ENCODE peak calls at places on chromosomes 11 and 22, in ten cellular contexts. G is body of pancreas; T is mesenchymal stem cell; D is psoas muscle; R is CD8-positive, alpha-beta memory T cell; K is A673; E is colonic mucosa; V is AG04450; Z is tibial artery; I is MM.1S. O is an unnamed sample.

GRCh38 chr22:43789452-43789851 is 22.7 kb downstream of the EFCAB6 start:
- DNase-seq in G (peak; percentile 23), T (peak; percentile 72), D (no peak), R (no peak), K (peak; percentile 19), E (no peak), V (peak; percentile 46), Z (no peak), I (no peak), O (no peak)

GRCh38 chr11:62273789-62274275 is 3.9 kb downstream of the SCGB2A2 start:
- DNase-seq in G (no peak), T (no peak), D (no peak), R (no peak), K (no peak), E (no peak), V (no peak), Z (no peak), I (no peak), O (no peak)

GRCh38 chr22:42434283-42434682 is 2.1 kb upstream of the NFAM1 start:
- DNase-seq in G (no peak), T (no peak), D (no peak), R (no peak), K (peak; percentile 53), E (no peak), V (no peak), Z (no peak), I (no peak), O (no peak)

GRCh38 chr11:66880484-66881211 is 23.8 kb downstream of the LRFN4 start:
- DNase-seq in G (no peak), T (no peak), D (peak; percentile 58), R (no peak), K (peak; percentile 72), E (no peak), V (no peak), Z (no peak), I (peak; percentile 36), O (no peak)

GRCh38 chr11:3202759-3203158 is 15.9 kb downstream of the MRGPRG start:
- DNase-seq in G (no peak), T (no peak), D (peak; percentile 17), R (peak; percentile 12), K (no peak), E (no peak), V (no peak), Z (no peak), I (no peak), O (no peak)

GRCh38 chr11:34512810-34513673 is 552 bp downstream of the ELF5 start:
- DNase-seq in G (peak; percentile 64), T (peak; percentile 60), D (no peak), R (peak; percentile 63), K (peak; percentile 89), E (peak; percentile 57), V (no peak), Z (no peak), I (peak; percentile 68), O (no peak)

GRCh38 chr22:41181349-41182241 is 23.5 kb upstream of the L3MBTL2 start:
- DNase-seq in G (no peak), T (peak; percentile 90), D (peak; percentile 74), R (no peak), K (no peak), E (no peak), V (no peak), Z (no peak), I (no peak), O (no peak)

GRCh38 chr11:47611240-47611863 is 17.1 kb upstream of the C1QTNF4 start:
- DNase-seq in G (no peak), T (no peak), D (no peak), R (no peak), K (no peak), E (no peak), V (no peak), Z (peak; percentile 48), I (peak; percentile 33), O (no peak)

GRCh38 chr11:86799680-86800075 is 664 bp upstream of the PRSS23 start:
- DNase-seq in G (no peak), T (peak; percentile 67), D (no peak), R (no peak), K (no peak), E (peak; percentile 24), V (no peak), Z (peak; percentile 70), I (no peak), O (no peak)

GRCh38 chr22:27799334-27800249 is 2.0 kb downstream of the MN1 start:
- DNase-seq in G (no peak), T (peak; percentile 50), D (peak; percentile 79), R (no peak), K (no peak), E (no peak), V (no peak), Z (peak; percentile 80), I (no peak), O (no peak)

GRCh38 chr11:8593935-8594909 is at the start of gene STK33:
- DNase-seq in G (peak; percentile 69), T (peak; percentile 13), D (peak; percentile 62), R (no peak), K (no peak), E (peak; percentile 56), V (no peak), Z (no peak), I (peak; percentile 91), O (no peak)

GRCh38 chr11:130839950-130840666 is 76.2 kb downstream of the SNX19 start:
- DNase-seq in G (no peak), T (peak; percentile 77), D (no peak), R (no peak), K (no peak), E (no peak), V (peak; percentile 24), Z (peak; percentile 74), I (peak; percentile 29), O (no peak)

GRCh38 chr11:134164490-134165370 is 59.0 kb downstream of the NCAPD3 start:
- DNase-seq in G (no peak), T (no peak), D (no peak), R (no peak), K (no peak), E (no peak), V (no peak), Z (no peak), I (no peak), O (no peak)
- H3K9me3 ChIP-seq in G (no peaks in the 10 kb centered on the region), T (no peaks in the 10 kb centered on the region), D (no peaks in the 10 kb centered on the region), R (no peaks in the 10 kb centered on the region), K (no peaks in the 10 kb centered on the region), E (no peaks in the 10 kb centered on the region), V (no peaks in the 10 kb centered on the region), Z (no peaks in the 10 kb centered on the region), I (no peaks in the 10 kb centered on the region), O (no peaks in the 10 kb centered on the region)

DNA sequence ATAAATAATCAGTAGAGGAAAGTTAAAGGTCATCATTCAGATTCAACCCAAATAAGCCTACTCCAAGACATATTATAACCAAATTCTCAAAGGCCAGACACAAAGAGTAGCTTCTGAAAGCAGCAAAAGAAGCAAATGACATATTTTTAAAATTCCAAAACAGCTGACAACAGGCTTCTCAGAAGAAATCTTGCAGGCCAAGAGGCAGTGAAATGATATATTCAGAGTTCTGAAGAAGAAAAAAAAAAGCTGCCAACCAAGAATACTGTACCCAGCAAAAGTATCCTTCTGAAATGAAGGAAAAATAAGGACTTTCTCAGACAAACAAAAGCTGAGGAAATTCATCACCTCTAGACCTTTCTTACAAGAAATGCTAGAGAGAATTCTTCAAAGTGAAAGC is 787.1 kb upstream of the TENM4 start:
- DNase-seq in G (no peak), T (no peak), D (no peak), R (no peak), K (no peak), E (no peak), V (no peak), Z (no peak), I (no peak), O (no peak)
- H3K9me3 ChIP-seq in G (peaks cover 5% of the 10 kb centered on the region), T (peaks cover 83% of the 10 kb centered on the region), D (peaks cover 17% of the 10 kb centered on the region), R (no peaks in the 10 kb centered on the region), K (peaks cover 27% of the 10 kb centered on the region), E (no peaks in the 10 kb centered on the region), V (peaks cover 2% of the 10 kb centered on the region), Z (peaks cover 23% of the 10 kb centered on the region), I (no peaks in the 10 kb centered on the region), O (no peaks in the 10 kb centered on the region)

DNA sequence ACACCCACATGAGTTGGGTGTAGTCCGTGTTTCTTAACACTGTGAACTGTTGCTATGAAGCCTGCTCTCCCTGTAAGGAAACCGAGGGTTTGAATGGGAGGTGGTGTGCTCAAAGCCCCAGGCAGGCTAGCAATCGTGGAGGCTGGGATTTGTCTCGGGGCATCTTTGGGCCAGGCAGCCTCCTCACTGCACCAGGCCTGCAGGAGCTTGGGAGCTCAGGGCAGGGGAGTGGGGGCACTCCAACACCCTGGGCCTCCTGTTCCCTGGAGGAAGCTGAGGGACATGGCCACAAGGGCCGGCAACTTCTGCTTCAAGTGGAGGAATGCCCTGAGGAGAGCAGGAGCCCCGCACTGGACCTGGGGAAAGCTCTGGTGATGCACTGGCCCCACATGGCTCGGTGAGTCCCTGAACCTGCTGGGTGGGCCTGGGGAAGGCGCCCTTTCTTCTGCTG is 164.7 kb upstream of the B3GAT1 start:
- DNase-seq in G (no peak), T (no peak), D (no peak), R (no peak), K (no peak), E (no peak), V (no peak), Z (no peak), I (no peak), O (no peak)
- H3K9me3 ChIP-seq in G (no peaks in the 10 kb centered on the region), T (no peaks in the 10 kb centered on the region), D (no peaks in the 10 kb centered on the region), R (no peaks in the 10 kb centered on the region), K (no peaks in the 10 kb centered on the region), E (no peaks in the 10 kb centered on the region), V (peaks cover 88% of the 10 kb centered on the region), Z (no peaks in the 10 kb centered on the region), I (no peaks in the 10 kb centered on the region), O (no peaks in the 10 kb centered on the region)

DNA sequence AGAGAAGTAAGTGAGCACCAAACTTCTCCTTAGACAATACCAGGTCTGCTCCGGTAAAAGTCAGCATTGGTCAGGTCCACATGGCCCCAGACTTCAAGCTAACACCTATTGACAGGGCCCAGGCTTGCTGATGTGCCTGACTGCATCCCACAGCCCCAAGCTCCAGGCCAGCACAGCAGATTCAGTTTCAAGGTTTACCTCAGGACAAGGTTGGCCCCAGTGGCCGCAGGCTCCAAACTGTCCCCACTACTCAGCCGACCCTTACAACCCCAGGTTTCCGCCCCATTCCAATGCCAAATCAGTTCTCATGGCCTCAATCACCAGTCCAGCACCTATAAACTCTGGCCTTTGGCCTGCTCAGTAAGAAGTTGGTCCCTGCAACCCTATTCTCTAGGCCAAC is 39.4 kb downstream of the OR4C6 start:
- DNase-seq in G (no peak), T (no peak), D (no peak), R (no peak), K (no peak), E (no peak), V (no peak), Z (no peak), I (no peak), O (no peak)
- H3K9me3 ChIP-seq in G (no peaks in the 10 kb centered on the region), T (peaks cover 31% of the 10 kb centered on the region), D (peaks cover 4% of the 10 kb centered on the region), R (no peaks in the 10 kb centered on the region), K (peaks cover 19% of the 10 kb centered on the region), E (no peaks in the 10 kb centered on the region), V (peaks cover 14% of the 10 kb centered on the region), Z (peaks cover 5% of the 10 kb centered on the region), I (no peaks in the 10 kb centered on the region), O (peaks cover 2% of the 10 kb centered on the region)